ENCODE peak calls at places on chromosome X, in seven cellular contexts. L is MM.1S, A is fibroblast of lung, S is Caco-2, T is right lobe of liver, F is left ventricle myocardium inferior, X is gastrocnemius medialis. U is an unnamed sample. For H3K36me3, the result is how much of the 10 kb centered on the place peaks cover.

GRCh38 chrX:38891641-38892413 is 90.6 kb downstream of the MID1IP1 start:
- DNase-seq in F (no peak), A (peak), T (no peak), S (no peak), L (no peak), X (no peak), U (no peak)

GRCh38 chrX:49157194-49157593 is 5.4 kb upstream of the MAGIX start:
- DNase-seq in A (no peak), S (no peak), T (no peak), F (no peak), L (no peak), X (no peak), U (no peak)

GRCh38 chrX:112631892-112632291 is 47.8 kb downstream of the LHFPL1 start:
- DNase-seq in L (no peak), S (no peak), A (peak), X (no peak), T (no peak), F (no peak), U (no peak)

GRCh38 chrX:71081348-71082148 is 13.4 kb upstream of the SNX12 start:
- DNase-seq in T (no peak), S (peak), X (no peak), L (no peak), A (peak), F (no peak), U (no peak)

GRCh38 chrX:48520976-48521352 is 644 bp upstream of the EBP start:
- DNase-seq in L (no peak), T (no peak), S (no peak), A (no peak), X (no peak), F (no peak), U (no peak)

GRCh38 chrX:41333744-41333993 is 293 bp upstream of the DDX3X start:
- DNase-seq in X (no peak), T (no peak), L (peak), F (no peak), A (peak), S (peak), U (no peak)

GRCh38 chrX:70455366-70456202 is 10.9 kb downstream of the DLG3 start:
- DNase-seq in F (no peak), L (no peak), T (no peak), A (no peak), X (no peak), S (peak), U (no peak)

GRCh38 chrX:70479970-70480659 is 35.5 kb downstream of the DLG3 start:
- DNase-seq in S (no peak), L (no peak), X (no peak), T (no peak), F (no peak), A (no peak), U (no peak)

GRCh38 chrX:2401590-2402360 is 99.0 kb downstream of the DHRSX start:
- DNase-seq in A (peak), L (no peak), S (no peak), F (peak), X (peak), T (no peak), U (no peak)
- H3K4me3 ChIP-seq in A (no peak), L (no peak), S (no peak), F (peak), X (peak), T (no peak), U (no peak)

GRCh38 chrX:104045642-104046041 is 5.9 kb downstream of the H2BW2 start:
- DNase-seq in A (no peak), L (no peak), X (no peak), T (no peak), S (no peak), F (no peak), U (no peak)
- TF ChIP-seq CTCF in A (no peak), L (no peak), X (no peak), T (no peak), S (no peak), F (no peak), U (no peak)

GRCh38 chrX:108640817-108641216 is 95.5 kb downstream of the IRS4 start:
- DNase-seq in F (no peak), X (no peak), T (no peak), L (no peak), S (no peak), A (no peak), U (no peak)
- H3K36me3 ChIP-seq in F (under half), X (under half), T (under half), L (under half), S (under half), A (under half), U (under half)

GRCh38 chrX:154365052-154365600 is 9.3 kb downstream of the FLNA start:
- DNase-seq in S (no peak), L (no peak), A (no peak), F (no peak), T (no peak), X (no peak), U (no peak)
- H3K4me3 ChIP-seq in S (no peak), L (no peak), A (no peak), F (no peak), T (no peak), X (no peak), U (peak)